ENCODE peak calls at places on chromosomes 5 and 9, in six cellular contexts. One of them, this sample, is unnamed.

GRCh38 chr9:35728041-35728971 is 3.7 kb downstream of the TLN1 start:
- DNase-seq in HT-29: no peak
- DNase-seq in stimulated activated CD8-positive, alpha-beta memory T cell treated with anti-CD3 and anti-CD28 coated beads, Interleukin-2, amount 100 ng/mL, for 1 hour: no peak
- DNase-seq in NCI-H1092: no peak
- DNase-seq in NCI-H226: peak
- DNase-seq in AG04450: peak
- DNase-seq in this sample: peak

GRCh38 chr5:83472213-83472507 is 616 bp downstream of the VCAN start:
- DNase-seq in NCI-H1092: no peak
- DNase-seq in AG04450: no peak
- DNase-seq in HT-29: no peak
- DNase-seq in stimulated activated CD8-positive, alpha-beta memory T cell treated with anti-CD3 and anti-CD28 coated beads, Interleukin-2, amount 100 ng/mL, for 1 hour: no peak
- DNase-seq in NCI-H226: no peak
- DNase-seq in this sample: no peak

GRCh38 chr9:80076105-80076504 is 504.3 kb downstream of the TLE4 start:
- DNase-seq in NCI-H226: no peak
- DNase-seq in HT-29: no peak
- DNase-seq in stimulated activated CD8-positive, alpha-beta memory T cell treated with anti-CD3 and anti-CD28 coated beads, Interleukin-2, amount 100 ng/mL, for 1 hour: no peak
- DNase-seq in NCI-H1092: no peak
- DNase-seq in AG04450: no peak
- DNase-seq in this sample: no peak

GRCh38 chr5:69217154-69217731 is 17.4 kb upstream of the CDK7 start:
- DNase-seq in AG04450: no peak
- DNase-seq in HT-29: no peak
- DNase-seq in stimulated activated CD8-positive, alpha-beta memory T cell treated with anti-CD3 and anti-CD28 coated beads, Interleukin-2, amount 100 ng/mL, for 1 hour: peak
- DNase-seq in NCI-H226: no peak
- DNase-seq in NCI-H1092: no peak
- DNase-seq in this sample: peak

GRCh38 chr5:33867236-33867635 is 24.6 kb downstream of the ADAMTS12 start:
- DNase-seq in NCI-H226: no peak
- DNase-seq in AG04450: no peak
- DNase-seq in HT-29: no peak
- DNase-seq in stimulated activated CD8-positive, alpha-beta memory T cell treated with anti-CD3 and anti-CD28 coated beads, Interleukin-2, amount 100 ng/mL, for 1 hour: no peak
- DNase-seq in NCI-H1092: no peak
- DNase-seq in this sample: no peak

GRCh38 chr9:36665921-36666429 is 93.3 kb downstream of the MELK start:
- DNase-seq in AG04450: no peak
- DNase-seq in HT-29: no peak
- DNase-seq in NCI-H1092: no peak
- DNase-seq in stimulated activated CD8-positive, alpha-beta memory T cell treated with anti-CD3 and anti-CD28 coated beads, Interleukin-2, amount 100 ng/mL, for 1 hour: no peak
- DNase-seq in NCI-H226: peak
- DNase-seq in this sample: no peak

GRCh38 chr5:932628-933250 is 40.1 kb downstream of the TRIP13 start:
- DNase-seq in HT-29: peak
- DNase-seq in AG04450: no peak
- DNase-seq in NCI-H1092: no peak
- DNase-seq in stimulated activated CD8-positive, alpha-beta memory T cell treated with anti-CD3 and anti-CD28 coated beads, Interleukin-2, amount 100 ng/mL, for 1 hour: no peak
- DNase-seq in NCI-H226: no peak
- DNase-seq in this sample: no peak

GRCh38 chr5:14871084-14871572 is 450 bp downstream of the ANKH start:
- DNase-seq in stimulated activated CD8-positive, alpha-beta memory T cell treated with anti-CD3 and anti-CD28 coated beads, Interleukin-2, amount 100 ng/mL, for 1 hour: no peak
- DNase-seq in AG04450: no peak
- DNase-seq in HT-29: peak
- DNase-seq in NCI-H226: no peak
- DNase-seq in NCI-H1092: peak
- DNase-seq in this sample: no peak

GRCh38 chr5:53362521-53362941 is 117.9 kb upstream of the FST start:
- DNase-seq in stimulated activated CD8-positive, alpha-beta memory T cell treated with anti-CD3 and anti-CD28 coated beads, Interleukin-2, amount 100 ng/mL, for 1 hour: no peak
- DNase-seq in HT-29: no peak
- DNase-seq in NCI-H1092: no peak
- DNase-seq in NCI-H226: peak
- DNase-seq in AG04450: peak
- DNase-seq in this sample: peak

GRCh38 chr9:83070257-83070656 is 7.3 kb upstream of the RASEF start:
- DNase-seq in HT-29: no peak
- DNase-seq in NCI-H1092: no peak
- DNase-seq in NCI-H226: peak
- DNase-seq in stimulated activated CD8-positive, alpha-beta memory T cell treated with anti-CD3 and anti-CD28 coated beads, Interleukin-2, amount 100 ng/mL, for 1 hour: no peak
- DNase-seq in AG04450: peak
- DNase-seq in this sample: no peak

GRCh38 chr5:120093178-120093577 is 370.9 kb upstream of the PRR16 start:
- DNase-seq in stimulated activated CD8-positive, alpha-beta memory T cell treated with anti-CD3 and anti-CD28 coated beads, Interleukin-2, amount 100 ng/mL, for 1 hour: no peak
- DNase-seq in HT-29: no peak
- DNase-seq in NCI-H226: no peak
- DNase-seq in NCI-H1092: no peak
- DNase-seq in AG04450: no peak
- DNase-seq in this sample: no peak